ENCODE peak calls at places on chromosomes 11 and 22, in seven cellular contexts. One of them, this sample, is unnamed.

GRCh38 chr11:130094614-130095013 is 24.9 kb downstream of the APLP2 start:
- DNase-seq in B cell: no peak
- DNase-seq in pancreas: no peak
- DNase-seq in ELR: peak
- DNase-seq in endothelial cell: no peak
- DNase-seq in RPMI7951: no peak
- DNase-seq in non-pigmented ciliary epithelial cell: no peak
- DNase-seq in this sample: no peak

GRCh38 chr11:9590717-9591116 is 17.2 kb downstream of the WEE1 start:
- DNase-seq in B cell: no peak
- DNase-seq in endothelial cell: no peak
- DNase-seq in non-pigmented ciliary epithelial cell: no peak
- DNase-seq in pancreas: no peak
- DNase-seq in RPMI7951: no peak
- DNase-seq in ELR: no peak
- DNase-seq in this sample: no peak

GRCh38 chr11:78832226-78832947 is 257.7 kb upstream of the NARS2 start:
- DNase-seq in non-pigmented ciliary epithelial cell: no peak
- DNase-seq in pancreas: no peak
- DNase-seq in B cell: no peak
- DNase-seq in RPMI7951: no peak
- DNase-seq in endothelial cell: no peak
- DNase-seq in ELR: no peak
- DNase-seq in this sample: no peak

GRCh38 chr11:11163256-11163655 is 189.8 kb downstream of the CSNK2A3 start:
- DNase-seq in non-pigmented ciliary epithelial cell: no peak
- DNase-seq in endothelial cell: no peak
- DNase-seq in ELR: peak
- DNase-seq in pancreas: no peak
- DNase-seq in RPMI7951: peak
- DNase-seq in B cell: no peak
- DNase-seq in this sample: no peak

GRCh38 chr22:19543970-19544708 is 19.9 kb upstream of the CLDN5 start:
- DNase-seq in B cell: no peak
- DNase-seq in non-pigmented ciliary epithelial cell: no peak
- DNase-seq in pancreas: peak
- DNase-seq in RPMI7951: no peak
- DNase-seq in endothelial cell: no peak
- DNase-seq in ELR: no peak
- DNase-seq in this sample: no peak

GRCh38 chr11:12599408-12600143 is 74.6 kb upstream of the TEAD1 start:
- DNase-seq in ELR: peak
- DNase-seq in B cell: peak
- DNase-seq in pancreas: peak
- DNase-seq in endothelial cell: peak
- DNase-seq in RPMI7951: peak
- DNase-seq in non-pigmented ciliary epithelial cell: no peak
- DNase-seq in this sample: peak

GRCh38 chr11:79501688-79502087 is 60.9 kb upstream of the TENM4 start:
- DNase-seq in non-pigmented ciliary epithelial cell: no peak
- DNase-seq in pancreas: no peak
- DNase-seq in ELR: no peak
- DNase-seq in endothelial cell: no peak
- DNase-seq in RPMI7951: no peak
- DNase-seq in B cell: no peak
- DNase-seq in this sample: no peak

GRCh38 chr11:134150195-134150903 is 73.4 kb downstream of the NCAPD3 start:
- DNase-seq in non-pigmented ciliary epithelial cell: no peak
- DNase-seq in B cell: no peak
- DNase-seq in pancreas: no peak
- DNase-seq in endothelial cell: no peak
- DNase-seq in RPMI7951: no peak
- DNase-seq in ELR: no peak
- DNase-seq in this sample: no peak

GRCh38 chr11:46427364-46427763 is 35.8 kb upstream of the CHRM4 start:
- DNase-seq in non-pigmented ciliary epithelial cell: no peak
- DNase-seq in RPMI7951: peak
- DNase-seq in endothelial cell: no peak
- DNase-seq in B cell: no peak
- DNase-seq in ELR: no peak
- DNase-seq in pancreas: no peak
- DNase-seq in this sample: no peak

GRCh38 chr11:45149483-45150056 is 3.1 kb downstream of the PRDM11 start:
- DNase-seq in non-pigmented ciliary epithelial cell: no peak
- DNase-seq in B cell: no peak
- DNase-seq in ELR: no peak
- DNase-seq in pancreas: no peak
- DNase-seq in endothelial cell: no peak
- DNase-seq in RPMI7951: no peak
- DNase-seq in this sample: no peak

GRCh38 chr11:130124096-130124495 is 35.5 kb upstream of the ST14 start:
- DNase-seq in B cell: no peak
- DNase-seq in RPMI7951: peak
- DNase-seq in endothelial cell: no peak
- DNase-seq in ELR: peak
- DNase-seq in non-pigmented ciliary epithelial cell: peak
- DNase-seq in pancreas: no peak
- DNase-seq in this sample: peak

GRCh38 chr11:12288934-12289666 is 88.3 kb upstream of the PARVA start:
- DNase-seq in ELR: no peak
- DNase-seq in pancreas: no peak
- DNase-seq in RPMI7951: no peak
- DNase-seq in B cell: no peak
- DNase-seq in endothelial cell: no peak
- DNase-seq in non-pigmented ciliary epithelial cell: no peak
- DNase-seq in this sample: no peak

GRCh38 chr22:30159561-30160353 is 79.5 kb downstream of the HORMAD2 start:
- DNase-seq in RPMI7951: peak
- DNase-seq in ELR: peak
- DNase-seq in pancreas: no peak
- DNase-seq in non-pigmented ciliary epithelial cell: no peak
- DNase-seq in endothelial cell: no peak
- DNase-seq in B cell: no peak
- DNase-seq in this sample: no peak

GRCh38 chr22:37630839-37631435 is 8.5 kb upstream of the SH3BP1 start:
- DNase-seq in B cell: no peak
- DNase-seq in endothelial cell: no peak
- DNase-seq in non-pigmented ciliary epithelial cell: no peak
- DNase-seq in pancreas: no peak
- DNase-seq in ELR: no peak
- DNase-seq in RPMI7951: no peak
- DNase-seq in this sample: no peak

GRCh38 chr11:89503422-89503821 is 12.2 kb upstream of the NOX4 start:
- DNase-seq in non-pigmented ciliary epithelial cell: no peak
- DNase-seq in pancreas: no peak
- DNase-seq in B cell: no peak
- DNase-seq in endothelial cell: no peak
- DNase-seq in RPMI7951: no peak
- DNase-seq in ELR: no peak
- DNase-seq in this sample: no peak

GRCh38 chr11:132838621-132839020 is 693.7 kb downstream of the OPCML start:
- DNase-seq in pancreas: no peak
- DNase-seq in B cell: no peak
- DNase-seq in non-pigmented ciliary epithelial cell: no peak
- DNase-seq in RPMI7951: peak
- DNase-seq in ELR: peak
- DNase-seq in endothelial cell: no peak
- DNase-seq in this sample: no peak

GRCh38 chr11:28808771-28809170 is 700.6 kb downstream of the METTL15 start:
- DNase-seq in RPMI7951: no peak
- DNase-seq in pancreas: no peak
- DNase-seq in endothelial cell: no peak
- DNase-seq in non-pigmented ciliary epithelial cell: no peak
- DNase-seq in B cell: no peak
- DNase-seq in ELR: no peak
- DNase-seq in this sample: no peak

GRCh38 chr11:64007629-64008282 is 21.5 kb downstream of the OTUB1 start:
- DNase-seq in RPMI7951: peak
- DNase-seq in pancreas: peak
- DNase-seq in endothelial cell: peak
- DNase-seq in non-pigmented ciliary epithelial cell: no peak
- DNase-seq in ELR: peak
- DNase-seq in B cell: peak
- DNase-seq in this sample: peak

GRCh38 chr22:20237480-20238440 is 30.4 kb downstream of the RTN4R start:
- DNase-seq in endothelial cell: no peak
- DNase-seq in B cell: peak
- DNase-seq in ELR: no peak
- DNase-seq in non-pigmented ciliary epithelial cell: no peak
- DNase-seq in pancreas: no peak
- DNase-seq in RPMI7951: no peak
- DNase-seq in this sample: no peak

GRCh38 chr22:27075028-27075678 is 417.8 kb downstream of the MIAT start:
- DNase-seq in B cell: no peak
- DNase-seq in ELR: no peak
- DNase-seq in RPMI7951: peak
- DNase-seq in pancreas: no peak
- DNase-seq in non-pigmented ciliary epithelial cell: no peak
- DNase-seq in endothelial cell: peak
- DNase-seq in this sample: no peak

GRCh38 chr11:94780432-94780831 is 12.3 kb downstream of the AMOTL1 start:
- DNase-seq in endothelial cell: no peak
- DNase-seq in non-pigmented ciliary epithelial cell: no peak
- DNase-seq in RPMI7951: no peak
- DNase-seq in pancreas: no peak
- DNase-seq in B cell: no peak
- DNase-seq in ELR: no peak
- DNase-seq in this sample: no peak

GRCh38 chr11:2825261-2825885 is 60.2 kb downstream of the CDKN1C start:
- DNase-seq in endothelial cell: no peak
- DNase-seq in ELR: peak
- DNase-seq in B cell: no peak
- DNase-seq in non-pigmented ciliary epithelial cell: no peak
- DNase-seq in RPMI7951: no peak
- DNase-seq in pancreas: peak
- DNase-seq in this sample: peak

GRCh38 chr11:89495951-89496350 is 4.8 kb upstream of the NOX4 start:
- DNase-seq in pancreas: no peak
- DNase-seq in non-pigmented ciliary epithelial cell: peak
- DNase-seq in B cell: no peak
- DNase-seq in ELR: peak
- DNase-seq in endothelial cell: no peak
- DNase-seq in RPMI7951: peak
- DNase-seq in this sample: peak

GRCh38 chr11:62614275-62614674 is 1.2 kb downstream of the ROM1 start:
- DNase-seq in B cell: no peak
- DNase-seq in pancreas: no peak
- DNase-seq in ELR: peak
- DNase-seq in non-pigmented ciliary epithelial cell: no peak
- DNase-seq in RPMI7951: no peak
- DNase-seq in endothelial cell: no peak
- DNase-seq in this sample: no peak

GRCh38 chr11:105033344-105033743 is 1.6 kb downstream of the CASP1 start:
- DNase-seq in endothelial cell: no peak
- DNase-seq in ELR: no peak
- DNase-seq in pancreas: no peak
- DNase-seq in RPMI7951: no peak
- DNase-seq in B cell: no peak
- DNase-seq in non-pigmented ciliary epithelial cell: no peak
- DNase-seq in this sample: no peak